ENCODE peak calls at places on chromosomes 11 and 22, in nine cellular contexts. X, W, N, B, J, G, I, C and O are unnamed samples.

GRCh38 chr22:36358533-36359171 is 29.1 kb downstream of the MYH9 start:
- DNase-seq in X (no peak), W (no peak), N (peak; percentile 75), B (no peak), J (no peak), G (no peak), I (no peak), C (peak; percentile 42), O (no peak)

GRCh38 chr22:39622881-39623367 is 52.4 kb downstream of the CACNA1I start:
- DNase-seq in X (peak; percentile 47), W (peak; percentile 66), N (peak; percentile 15), B (no peak), J (peak; percentile 63), G (no peak), I (peak; percentile 41), C (peak; percentile 84), O (no peak)

GRCh38 chr11:92702771-92703170 is 266.7 kb upstream of the MTNR1B start:
- DNase-seq in X (no peak), W (no peak), N (peak; percentile 21), B (no peak), J (no peak), G (no peak), I (no peak), C (no peak), O (peak; percentile 93)

GRCh38 chr11:44088871-44089270 is 6.6 kb upstream of the EXT2 start:
- DNase-seq in X (no peak), W (no peak), N (no peak), B (no peak), J (no peak), G (no peak), I (no peak), C (no peak), O (no peak)

GRCh38 chr22:42399315-42400271 is 32.6 kb downstream of the NFAM1 start:
- DNase-seq in X (peak; percentile 29), W (no peak), N (peak; percentile 15), B (peak; percentile 77), J (peak; percentile 58), G (peak; percentile 47), I (peak; percentile 79), C (peak; percentile 55), O (no peak)

GRCh38 chr11:32884023-32884422 is 8.6 kb upstream of the QSER1 start:
- DNase-seq in X (no peak), W (no peak), N (no peak), B (no peak), J (no peak), G (no peak), I (no peak), C (no peak), O (no peak)

GRCh38 chr11:69893631-69894030 is 74.4 kb upstream of the FGF3 start:
- DNase-seq in X (no peak), W (no peak), N (no peak), B (no peak), J (no peak), G (no peak), I (no peak), C (peak; percentile 18), O (no peak)

GRCh38 chr11:559712-560304 is 730 bp downstream of the LMNTD2 start:
- DNase-seq in X (peak; percentile 80), W (no peak), N (no peak), B (no peak), J (no peak), G (no peak), I (no peak), C (no peak), O (no peak)

GRCh38 chr11:76857776-76858461 is 2.8 kb upstream of the ACER3 start:
- DNase-seq in X (no peak), W (no peak), N (no peak), B (no peak), J (no peak), G (no peak), I (peak; percentile 71), C (no peak), O (no peak)

GRCh38 chr11:19633276-19633675 is 79.4 kb upstream of the NAV2 start:
- DNase-seq in X (peak; percentile 52), W (no peak), N (no peak), B (no peak), J (no peak), G (no peak), I (no peak), C (peak; percentile 86), O (no peak)

GRCh38 chr11:5837695-5838094 is 4.0 kb downstream of the OR52E6 start:
- DNase-seq in X (no peak), W (no peak), N (no peak), B (no peak), J (no peak), G (no peak), I (no peak), C (no peak), O (no peak)

GRCh38 chr11:16891964-16892363 is 122.2 kb downstream of the PLEKHA7 start:
- DNase-seq in X (no peak), W (no peak), N (peak; percentile 37), B (no peak), J (no peak), G (no peak), I (no peak), C (no peak), O (peak; percentile 84)

GRCh38 chr11:103110406-103110805 is 1.2 kb downstream of the DYNC2H1 start:
- DNase-seq in X (no peak), W (no peak), N (peak; percentile 34), B (no peak), J (peak; percentile 11), G (no peak), I (no peak), C (no peak), O (peak; percentile 12)

GRCh38 chr11:61489833-61490585 is 18.5 kb upstream of the LRRC10B start:
- DNase-seq in X (no peak), W (no peak), N (no peak), B (no peak), J (peak; percentile 73), G (no peak), I (no peak), C (peak; percentile 85), O (no peak)

GRCh38 chr22:43151251-43152000 is at the start of gene TSPO:
- DNase-seq in X (peak; percentile 79), W (peak; percentile 63), N (peak; percentile 58), B (peak; percentile 1), J (peak; percentile 71), G (no peak), I (peak; percentile 37), C (peak; percentile 94), O (no peak)

GRCh38 chr11:94511932-94512781 is at the start of gene C11orf97:
- DNase-seq in X (peak; percentile 73), W (peak; percentile 37), N (peak; percentile 70), B (peak; percentile 37), J (peak; percentile 73), G (peak; percentile 54), I (peak; percentile 67), C (peak; percentile 87), O (no peak)

GRCh38 chr22:19517919-19518567 is 6.2 kb downstream of the CLDN5 start:
- DNase-seq in X (no peak), W (no peak), N (no peak), B (no peak), J (no peak), G (no peak), I (no peak), C (no peak), O (no peak)

GRCh38 chr11:4882543-4882942 is 843 bp downstream of the OR51T1 start:
- DNase-seq in X (no peak), W (no peak), N (no peak), B (no peak), J (no peak), G (no peak), I (no peak), C (no peak), O (no peak)

GRCh38 chr22:47564651-47565050 is 802.2 kb downstream of the TBC1D22A start:
- DNase-seq in X (no peak), W (no peak), N (peak; percentile 40), B (no peak), J (no peak), G (no peak), I (no peak), C (no peak), O (no peak)

GRCh38 chr11:43573233-43573632 is 107.3 kb upstream of the HSD17B12 start:
- DNase-seq in X (no peak), W (no peak), N (no peak), B (peak; percentile 54), J (no peak), G (no peak), I (peak; percentile 59), C (no peak), O (no peak)

GRCh38 chr22:25167082-25167481 is 32.6 kb upstream of the CRYBB3 start:
- DNase-seq in X (no peak), W (no peak), N (no peak), B (peak; percentile 36), J (no peak), G (no peak), I (no peak), C (no peak), O (no peak)

GRCh38 chr11:117300301-117300700 is 9.2 kb downstream of the BACE1-AS start:
- DNase-seq in X (peak; percentile 65), W (no peak), N (peak; percentile 6), B (peak; percentile 9), J (peak; percentile 71), G (no peak), I (no peak), C (peak; percentile 81), O (no peak)